ENCODE peak calls at places on chromosomes 6 and 20, in five cellular contexts. Z, R, O, I and A are unnamed samples.

GRCh38 chr6:158769696-158770446 is 49.3 kb downstream of the EZR start:
- DNase-seq in Z (no peak), R (no peak), O (no peak), I (peak), A (no peak)

GRCh38 chr6:116767715-116768114 is 2.2 kb upstream of the FAM162B start:
- DNase-seq in Z (no peak), R (no peak), O (no peak), I (no peak), A (no peak)

GRCh38 chr20:13694420-13695150 is 55.9 kb upstream of the TASP1 start:
- DNase-seq in Z (no peak), R (peak), O (no peak), I (no peak), A (no peak)

GRCh38 chr20:22688485-22688884 is 104.1 kb upstream of the FOXA2 start:
- DNase-seq in Z (no peak), R (no peak), O (no peak), I (no peak), A (no peak)

GRCh38 chr20:22582960-22583772 is 1.2 kb downstream of the FOXA2 start:
- DNase-seq in Z (peak), R (no peak), O (no peak), I (no peak), A (no peak)

GRCh38 chr6:41577865-41578713 is 31.9 kb downstream of the FOXP4 start:
- DNase-seq in Z (no peak), R (peak), O (no peak), I (no peak), A (peak)

GRCh38 chr6:121849477-121849876 is 414.0 kb downstream of the GJA1 start:
- DNase-seq in Z (no peak), R (peak), O (no peak), I (no peak), A (peak)

GRCh38 chr6:2141644-2142290 is 103.6 kb downstream of the GMDS start:
- DNase-seq in Z (no peak), R (no peak), O (no peak), I (no peak), A (no peak)

GRCh38 chr6:89281779-89282246 is 33.3 kb downstream of the GABRR2 start:
- DNase-seq in Z (peak), R (peak), O (no peak), I (no peak), A (peak)

GRCh38 chr6:68108243-68108835 is 526.7 kb upstream of the ADGRB3 start:
- DNase-seq in Z (no peak), R (peak), O (no peak), I (no peak), A (peak)

GRCh38 chr6:116088946-116089345 is 11.7 kb upstream of the NT5DC1 start:
- DNase-seq in Z (no peak), R (peak), O (no peak), I (no peak), A (peak)

GRCh38 chr20:38649275-38649891 is 47.8 kb downstream of the ARHGAP40 start:
- DNase-seq in Z (no peak), R (peak), O (no peak), I (no peak), A (no peak)

GRCh38 chr6:168193816-168194701 is 115.0 kb upstream of the FRMD1 start:
- DNase-seq in Z (no peak), R (no peak), O (no peak), I (no peak), A (no peak)

GRCh38 chr6:135423649-135424128 is 73.9 kb downstream of the AHI1 start:
- DNase-seq in Z (no peak), R (peak), O (peak), I (no peak), A (peak)

GRCh38 chr6:13014551-13015378 is 298.2 kb downstream of the PHACTR1 start:
- DNase-seq in Z (peak), R (no peak), O (no peak), I (no peak), A (no peak)

GRCh38 chr20:45311589-45312211 is 3.6 kb upstream of the MATN4 start:
- DNase-seq in Z (peak), R (peak), O (no peak), I (peak), A (peak)

GRCh38 chr20:44576297-44576696 is 6.1 kb upstream of the PKIG start:
- DNase-seq in Z (no peak), R (peak), O (no peak), I (no peak), A (peak)

GRCh38 chr6:2229742-2230141 is 15.7 kb downstream of the GMDS start:
- DNase-seq in Z (no peak), R (no peak), O (no peak), I (no peak), A (no peak)

GRCh38 chr20:11080776-11081406 is 407.1 kb upstream of the JAG1 start:
- DNase-seq in Z (no peak), R (no peak), O (no peak), I (no peak), A (peak)

GRCh38 chr20:48102076-48102787 is 317.0 kb upstream of the SULF2 start:
- DNase-seq in Z (no peak), R (no peak), O (no peak), I (no peak), A (no peak)

GRCh38 chr6:19587238-19587942 is 249.8 kb upstream of the ID4 start:
- DNase-seq in Z (no peak), R (no peak), O (no peak), I (no peak), A (no peak)

GRCh38 chr6:21384211-21384610 is 209.3 kb upstream of the SOX4 start:
- DNase-seq in Z (no peak), R (no peak), O (peak), I (no peak), A (no peak)

GRCh38 chr6:106125925-106126435 is 39.8 kb downstream of the PRDM1 start:
- DNase-seq in Z (no peak), R (no peak), O (no peak), I (no peak), A (no peak)

GRCh38 chr20:37453836-37454235 is 67.2 kb upstream of the NNAT start:
- DNase-seq in Z (no peak), R (no peak), O (no peak), I (no peak), A (no peak)

GRCh38 chr6:44630125-44631028 is 242.9 kb downstream of the CDC5L start:
- DNase-seq in Z (peak), R (peak), O (no peak), I (no peak), A (peak)

GRCh38 chr6:105645166-105645565 is 242.3 kb upstream of the PREP start:
- DNase-seq in Z (no peak), R (peak), O (no peak), I (no peak), A (no peak)

GRCh38 chr6:84072452-84072997 is 39.0 kb downstream of the MRAP2 start:
- DNase-seq in Z (no peak), R (no peak), O (no peak), I (no peak), A (no peak)

DNA sequence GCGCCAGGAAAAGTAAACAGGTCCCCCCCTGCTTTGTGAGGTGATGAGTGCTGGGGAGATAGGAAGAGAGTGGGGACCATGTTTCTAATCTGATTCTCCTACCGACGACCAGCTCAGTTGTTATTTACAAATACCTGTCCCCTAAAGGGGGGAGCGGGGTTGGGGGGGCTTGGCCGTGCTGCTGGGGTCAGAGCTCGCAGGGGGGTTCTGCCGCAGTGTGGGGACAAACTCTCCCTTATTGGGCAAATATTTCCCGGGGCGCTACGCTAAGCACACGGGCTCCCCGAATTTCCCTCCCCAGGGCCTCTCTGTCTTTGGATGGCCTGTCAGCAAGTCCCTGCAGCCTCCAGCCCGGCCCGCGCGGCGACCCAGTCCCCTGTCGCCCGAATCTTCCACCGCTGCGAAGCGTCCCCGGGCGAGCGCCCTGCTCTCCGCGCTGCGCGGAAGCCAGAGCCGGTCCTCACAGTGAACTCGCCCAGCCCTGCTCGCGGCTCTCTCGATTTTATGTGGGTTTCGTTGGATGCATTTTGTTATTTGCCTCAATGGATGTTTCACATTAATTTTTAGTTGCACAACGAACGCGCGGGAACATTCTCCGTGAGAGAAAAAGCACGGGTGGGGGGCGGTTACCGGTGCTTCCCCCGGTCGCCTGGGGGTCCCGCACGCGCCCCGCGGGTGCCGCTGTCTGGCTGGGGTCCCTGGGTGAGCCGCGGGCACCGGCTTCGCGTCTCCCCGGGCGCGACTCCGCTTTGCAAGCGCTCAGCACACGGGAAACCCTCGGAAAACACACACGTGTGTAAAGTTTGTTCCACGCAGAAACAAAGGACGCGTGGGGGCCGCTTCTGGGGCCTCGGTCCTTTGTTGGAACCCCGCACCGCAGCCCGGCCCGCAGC is 1.5 kb upstream of the STX16 start:
- DNase-seq in Z (peak), R (no peak), O (no peak), I (no peak), A (no peak)
- TF ChIP-seq CTCF in Z (no peak), R (no peak), O (no peak), I (no peak), A (no peak)

GRCh38 chr6:26054937-26055669 is 32.1 kb upstream of the HFE start:
- DNase-seq in Z (peak), R (peak), O (peak), I (peak), A (peak)
- TF ChIP-seq CTCF in Z (no peak), R (peak), O (peak), I (no peak), A (peak)

DNA sequence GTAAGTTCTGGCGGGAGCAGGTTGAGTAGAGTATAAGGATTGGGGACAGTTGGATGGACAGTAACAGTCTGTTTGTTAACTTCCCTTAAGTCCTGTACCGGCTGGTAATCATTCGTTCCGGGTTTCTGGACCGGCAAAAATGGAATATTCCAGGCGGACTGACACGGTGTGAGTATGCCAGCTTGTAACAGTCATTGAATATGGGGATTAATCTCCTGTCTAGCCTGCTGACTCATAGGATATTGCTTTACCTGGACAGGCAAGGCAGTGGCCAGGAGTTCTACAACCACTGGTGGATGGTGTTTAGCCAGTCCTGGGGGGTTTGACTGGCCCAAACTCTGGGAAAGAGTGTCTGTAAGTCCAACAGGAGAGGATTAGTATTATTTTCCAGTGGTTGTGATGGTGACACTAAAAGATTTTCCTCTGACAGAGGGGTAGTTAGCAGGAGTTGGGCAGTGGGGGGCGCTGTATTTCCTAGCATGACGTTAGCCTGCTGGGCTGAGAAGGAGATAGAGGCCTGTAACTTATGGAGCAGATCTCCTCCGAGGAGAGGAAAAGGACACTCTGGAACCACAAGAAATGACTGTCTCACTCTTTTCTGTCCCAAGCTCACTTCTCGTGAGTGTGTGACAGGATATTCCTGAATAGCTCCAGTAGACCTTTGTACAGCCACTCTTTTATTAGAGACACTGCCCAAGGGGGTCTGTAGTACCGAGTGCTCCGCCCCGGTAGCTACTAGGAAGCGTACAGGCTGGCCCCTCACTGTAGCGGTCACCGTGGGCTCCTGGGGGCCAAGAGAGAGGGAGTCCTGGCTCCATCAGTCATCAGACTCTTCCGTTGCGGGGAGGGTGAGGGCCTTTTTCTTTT is 152.2 kb downstream of the TRIM27 start:
- DNase-seq in Z (no peak), R (no peak), O (no peak), I (no peak), A (no peak)
- TF ChIP-seq CTCF in Z (no peak), R (no peak), O (no peak), I (no peak), A (no peak)

GRCh38 chr6:137870744-137871247 is 3.7 kb downstream of the TNFAIP3 start:
- DNase-seq in Z (no peak), R (peak), O (no peak), I (no peak), A (peak)
- TF ChIP-seq CTCF in Z (no peak), R (peak), O (no peak), I (no peak), A (no peak)